ENCODE peak calls at places on chromosomes 13 and 19, in four cellular contexts. N, T, Q and D are unnamed samples. For H3K9me3, the result is how much of the 10 kb centered on the place peaks cover.

GRCh38 chr19:7904074-7905020 is 670 bp downstream of the MAP2K7 start:
- DNase-seq in Q (peak), T (no peak), N (peak), D (peak)

GRCh38 chr13:44932171-44932849 is 57.0 kb downstream of the NUFIP1 start:
- DNase-seq in N (no peak), T (no peak), Q (no peak), D (no peak)

GRCh38 chr19:29837448-29837961 is 25.7 kb downstream of the CCNE1 start:
- DNase-seq in T (no peak), N (no peak), Q (no peak), D (no peak)

GRCh38 chr13:35744566-35745203 is 268.2 kb upstream of the MAB21L1 start:
- DNase-seq in N (no peak), T (no peak), Q (no peak), D (no peak)

GRCh38 chr13:93425411-93425810 is 198.8 kb downstream of the GPC6 start:
- DNase-seq in Q (no peak), N (no peak), T (no peak), D (no peak)

GRCh38 chr19:11496391-11497163 is 9.1 kb downstream of the ZNF653 start:
- DNase-seq in N (peak), Q (peak), T (peak), D (peak)

GRCh38 chr13:109055850-109056249 is 426.4 kb downstream of the MYO16 start:
- DNase-seq in N (no peak), T (no peak), Q (no peak), D (no peak)

GRCh38 chr19:47778954-47779351 is 450 bp downstream of the SELENOW start:
- DNase-seq in N (peak), Q (peak), T (no peak), D (no peak)

GRCh38 chr13:44224433-44225149 is 149.0 kb upstream of the SERP2 start:
- DNase-seq in Q (peak), T (no peak), N (no peak), D (no peak)

GRCh38 chr19:35419046-35419445 is 29.0 kb upstream of the FFAR2 start:
- DNase-seq in Q (no peak), N (no peak), T (no peak), D (no peak)

GRCh38 chr13:80157261-80157942 is 183.5 kb downstream of the SPRY2 start:
- DNase-seq in T (no peak), N (no peak), Q (no peak), D (no peak)

GRCh38 chr13:110746443-110746842 is 32.9 kb downstream of the ING1 start:
- DNase-seq in T (no peak), Q (no peak), N (no peak), D (no peak)

GRCh38 chr13:28314879-28315278 is 176.5 kb downstream of the PAN3 start:
- DNase-seq in Q (no peak), N (no peak), T (no peak), D (no peak)

GRCh38 chr13:37173214-37173613 is 67.8 kb upstream of the CSNK1A1L start:
- DNase-seq in Q (no peak), N (no peak), T (no peak), D (no peak)

GRCh38 chr13:58025821-58026220 is 394.3 kb downstream of the PCDH17 start:
- DNase-seq in N (no peak), Q (no peak), T (no peak), D (no peak)

GRCh38 chr13:112873851-112874750 is 94.9 kb upstream of the MCF2L start:
- DNase-seq in Q (peak), T (peak), N (peak), D (no peak)

GRCh38 chr19:29587518-29587986 is 18.5 kb upstream of the POP4 start:
- DNase-seq in Q (no peak), T (no peak), N (no peak), D (peak)

GRCh38 chr13:29948246-29948645 is 97.8 kb upstream of the UBL3 start:
- DNase-seq in T (no peak), Q (no peak), N (no peak), D (no peak)

GRCh38 chr13:100069278-100069677 is 19.6 kb upstream of the PCCA start:
- DNase-seq in N (no peak), Q (no peak), T (no peak), D (no peak)

GRCh38 chr13:24251525-24251924 is 57.9 kb upstream of the C1QTNF9 start:
- DNase-seq in N (no peak), Q (no peak), T (no peak), D (peak)

GRCh38 chr19:34766386-34766785 is 6.6 kb downstream of the ZNF599 start:
- DNase-seq in T (no peak), N (no peak), Q (no peak), D (no peak)

GRCh38 chr19:54464044-54464623 is 556 bp upstream of the LENG9 start:
- DNase-seq in T (peak), N (peak), Q (peak), D (peak)

GRCh38 chr19:57027360-57027759 is 92.4 kb upstream of the USP29 start:
- DNase-seq in N (no peak), Q (no peak), T (no peak), D (no peak)

GRCh38 chr19:57026476-57026875 is 93.3 kb upstream of the USP29 start:
- DNase-seq in N (no peak), T (no peak), Q (no peak), D (no peak)

GRCh38 chr19:57028804-57029525 is 90.8 kb upstream of the USP29 start:
- DNase-seq in N (no peak), Q (no peak), T (no peak), D (no peak)

GRCh38 chr19:57034544-57034943 is 85.2 kb upstream of the USP29 start:
- DNase-seq in T (no peak), Q (no peak), N (no peak), D (no peak)

DNA sequence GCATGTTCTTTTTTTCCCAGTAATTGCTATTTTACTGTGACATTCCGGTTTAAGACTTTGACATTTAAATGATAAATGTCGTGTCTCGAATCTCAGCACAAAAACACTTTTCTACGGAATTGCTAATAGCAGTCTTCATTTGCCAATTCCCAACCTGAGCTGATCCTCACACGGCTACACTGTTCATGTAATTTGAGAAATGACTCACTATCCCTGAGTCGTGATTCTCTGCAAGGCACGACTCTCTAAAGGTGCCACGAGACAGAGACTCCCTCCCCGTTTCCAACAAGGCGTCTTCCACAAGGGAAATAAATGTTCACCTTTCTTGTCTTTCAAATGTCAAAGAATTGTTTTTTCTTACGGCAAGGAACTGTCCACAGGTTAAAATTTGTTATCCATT is 88.6 kb upstream of the USP29 start:
- DNase-seq in T (no peak), Q (no peak), N (no peak), D (no peak)
- H3K9me3 ChIP-seq in T (under half), Q (under half), N (half or more), D (under half)

DNA sequence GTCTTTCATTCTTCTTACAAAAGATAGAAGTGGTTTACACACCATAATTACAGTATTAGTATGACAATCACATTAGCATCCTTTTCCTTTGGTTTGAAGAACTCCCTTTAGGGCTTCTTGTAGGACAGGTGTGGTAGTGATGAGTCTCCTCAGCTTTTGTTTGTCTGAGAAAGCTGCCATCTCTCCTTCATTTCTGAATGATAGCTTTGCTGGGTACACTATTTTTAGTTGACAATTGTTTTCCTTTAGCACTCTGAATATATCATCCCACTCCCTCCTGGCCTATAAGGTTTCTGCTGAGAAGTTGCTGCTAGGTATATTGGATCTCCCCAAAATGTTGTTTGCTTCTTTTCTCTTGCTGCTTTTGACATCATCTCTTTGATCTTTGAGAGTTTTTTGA is 39.3 kb downstream of the RASA3 start:
- DNase-seq in N (no peak), Q (no peak), T (no peak), D (no peak)
- H3K9me3 ChIP-seq in N (under half), Q (under half), T (under half), D (under half)

GRCh38 chr19:31285744-31286143 is 63.5 kb downstream of the TSHZ3 start:
- DNase-seq in Q (no peak), T (no peak), N (peak), D (no peak)
- H3K9me3 ChIP-seq in Q (under half), T (under half), N (under half), D (under half)

GRCh38 chr13:74114202-74114601 is 20.0 kb downstream of the KLF12 start:
- DNase-seq in Q (no peak), N (no peak), T (no peak), D (no peak)
- H3K9me3 ChIP-seq in Q (under half), N (under half), T (under half), D (under half)

GRCh38 chr19:52464798-52465470 is 11.6 kb downstream of the ZNF578 start:
- DNase-seq in Q (no peak), T (no peak), N (no peak), D (no peak)
- H3K9me3 ChIP-seq in Q (under half), T (half or more), N (half or more), D (under half)

GRCh38 chr13:38921081-38921480 is 69.5 kb downstream of the STOML3 start:
- DNase-seq in N (no peak), Q (no peak), T (no peak), D (no peak)

DNA sequence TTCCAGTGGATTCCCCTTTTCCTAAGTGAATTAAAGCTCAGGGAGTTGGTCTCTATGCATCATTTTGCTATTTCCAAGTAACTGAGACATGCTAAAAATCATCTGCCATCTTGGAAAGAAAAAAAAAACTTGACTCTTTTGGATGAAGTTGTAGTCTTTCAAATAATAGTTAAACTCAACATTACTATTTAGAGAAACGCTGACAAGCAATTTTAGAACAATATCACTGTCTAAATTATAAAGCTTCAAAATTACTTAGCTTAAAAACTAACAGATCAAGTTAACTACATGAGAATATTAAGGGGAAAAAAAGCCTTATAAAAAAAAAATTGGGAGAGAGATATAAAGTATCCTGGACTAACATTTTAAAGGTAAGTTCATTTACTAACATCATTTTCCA is 68.5 kb downstream of the STOML3 start:
- DNase-seq in N (no peak), Q (no peak), T (no peak), D (no peak)
- H3K9me3 ChIP-seq in N (under half), Q (under half), T (under half), D (under half)

DNA sequence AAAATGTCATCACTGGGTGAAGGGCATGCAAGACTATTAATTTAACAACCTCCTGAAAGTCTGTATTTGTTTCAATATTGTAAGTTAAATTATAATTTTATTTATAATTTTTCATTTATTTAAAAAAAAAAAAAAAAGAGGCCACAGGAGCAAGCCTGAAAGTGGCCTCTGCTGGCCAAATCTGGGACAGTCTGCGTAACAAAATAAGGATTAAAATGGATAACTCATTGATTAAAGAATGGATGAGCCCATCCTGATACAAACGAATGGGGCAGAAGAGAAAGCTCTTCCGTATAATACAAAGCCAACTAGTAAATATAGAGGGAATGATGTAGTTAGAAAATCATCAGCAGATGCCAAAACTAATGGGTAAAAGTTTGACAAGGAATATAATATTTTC is 36.2 kb downstream of the SUCLA2 start:
- DNase-seq in Q (no peak), N (no peak), T (no peak), D (no peak)
- H3K9me3 ChIP-seq in Q (under half), N (under half), T (under half), D (under half)

GRCh38 chr19:9757544-9758501 is 10.7 kb downstream of the ZNF846 start:
- DNase-seq in N (no peak), T (no peak), Q (no peak), D (no peak)
- H3K9me3 ChIP-seq in N (half or more), T (half or more), Q (under half), D (under half)